ENCODE peak calls at places on chromosomes 4 and X, in nine cellular contexts. Q, V, O, D, F, R, H, T and N are unnamed samples.

GRCh38 chr4:24980064-24980690 is 50.6 kb downstream of the LGI2 start:
- DNase-seq in H (peak), O (peak), F (peak), R (peak), Q (no peak), T (peak), V (peak), D (peak), N (peak)

GRCh38 chrX:43676960-43677582 is 21.0 kb downstream of the MAOA start:
- DNase-seq in O (no peak), F (peak), H (peak), D (no peak), V (no peak), R (no peak), Q (no peak), T (peak), N (no peak)

GRCh38 chr4:57154191-57154590 is 44.0 kb upstream of the IGFBP7 start:
- DNase-seq in T (peak), R (no peak), F (no peak), O (no peak), H (no peak), V (no peak), Q (no peak), D (no peak), N (no peak)

GRCh38 chrX:132219343-132219768 is at the start of gene RAP2C:
- DNase-seq in H (peak), D (peak), Q (peak), R (peak), F (peak), V (peak), O (no peak), T (peak), N (peak)

GRCh38 chr4:76053730-76054129 is 17.9 kb upstream of the CXCL11 start:
- DNase-seq in F (no peak), R (no peak), T (peak), O (no peak), H (no peak), D (no peak), V (no peak), Q (no peak), N (no peak)

GRCh38 chrX:123607270-123607669 is 125.6 kb downstream of the THOC2 start:
- DNase-seq in F (no peak), V (no peak), Q (no peak), T (no peak), O (no peak), D (no peak), H (no peak), R (no peak), N (no peak)

GRCh38 chr4:109916003-109916399 is 3.3 kb downstream of the EGF start:
- DNase-seq in O (no peak), F (no peak), D (no peak), V (no peak), T (no peak), H (no peak), R (no peak), Q (no peak), N (no peak)

GRCh38 chrX:47198026-47198686 is 4.5 kb downstream of the UBA1 start:
- DNase-seq in F (no peak), H (no peak), V (no peak), R (peak), T (peak), O (no peak), Q (no peak), D (no peak), N (no peak)

GRCh38 chr4:71709961-71710360 is 73.9 kb downstream of the GC start:
- DNase-seq in O (no peak), H (peak), V (no peak), T (peak), D (peak), F (no peak), Q (no peak), R (no peak), N (no peak)

GRCh38 chr4:81049861-81050423 is 19.4 kb downstream of the BMP3 start:
- DNase-seq in V (no peak), O (no peak), F (no peak), R (no peak), T (no peak), D (no peak), H (no peak), Q (no peak), N (no peak)

GRCh38 chr4:33837043-33837442 is 2407.3 kb downstream of the ARAP2 start:
- DNase-seq in T (peak), F (no peak), R (no peak), Q (no peak), H (peak), D (peak), O (peak), V (no peak), N (no peak)

GRCh38 chrX:130909469-130910136 is 6.6 kb upstream of the ENOX2 start:
- DNase-seq in Q (no peak), O (no peak), T (no peak), H (no peak), R (no peak), V (no peak), F (no peak), D (no peak), N (no peak)

GRCh38 chrX:119398974-119399771 is at the start of gene SLC25A43:
- DNase-seq in F (peak), T (peak), V (no peak), Q (peak), H (peak), R (peak), O (no peak), D (peak), N (peak)

GRCh38 chr4:95637047-95637600 is 88.4 kb upstream of the UNC5C start:
- DNase-seq in H (peak), T (peak), F (peak), Q (no peak), V (no peak), O (no peak), D (peak), R (no peak), N (no peak)

GRCh38 chr4:79042079-79042674 is 102.9 kb upstream of the PAQR3 start:
- DNase-seq in D (peak), Q (no peak), F (peak), R (no peak), H (peak), V (no peak), O (peak), T (peak), N (no peak)

GRCh38 chr4:93827272-93827947 is 1.1 kb upstream of the ATOH1 start:
- DNase-seq in T (no peak), D (no peak), R (no peak), F (peak), O (no peak), H (no peak), V (no peak), Q (no peak), N (no peak)

GRCh38 chr4:40682298-40683101 is 52.8 kb upstream of the RBM47 start:
- DNase-seq in F (no peak), V (no peak), D (no peak), T (no peak), H (no peak), O (no peak), Q (no peak), R (no peak), N (no peak)

GRCh38 chrX:103878466-103879151 is 46.6 kb upstream of the RAB9B start:
- DNase-seq in T (peak), D (peak), R (no peak), V (no peak), F (no peak), H (peak), Q (no peak), O (peak), N (no peak)

GRCh38 chr4:119300072-119300387 is 21.9 kb downstream of the FABP2 start:
- DNase-seq in V (no peak), F (peak), D (peak), R (peak), H (no peak), O (no peak), Q (peak), T (peak), N (peak)

GRCh38 chrX:129622757-129623301 is 31.9 kb downstream of the APLN start:
- DNase-seq in H (no peak), V (no peak), F (no peak), D (no peak), T (peak), R (no peak), Q (no peak), O (no peak), N (no peak)

GRCh38 chr4:159014896-159015295 is 88.0 kb upstream of the RAPGEF2 start:
- DNase-seq in Q (no peak), T (no peak), F (no peak), V (no peak), D (no peak), R (no peak), H (no peak), O (no peak), N (no peak)

GRCh38 chrX:130531066-130531465 is 129.3 kb downstream of the RBMX2 start:
- DNase-seq in Q (no peak), O (no peak), T (no peak), R (no peak), V (no peak), H (no peak), F (no peak), D (no peak), N (no peak)

GRCh38 chr4:55396305-55397023 is 707 bp downstream of the TMEM165 start:
- DNase-seq in O (no peak), D (peak), T (peak), H (no peak), R (peak), F (peak), Q (peak), V (peak), N (peak)

GRCh38 chr4:11312389-11312788 is 116.3 kb downstream of the HS3ST1 start:
- DNase-seq in O (no peak), H (no peak), V (no peak), R (no peak), T (peak), D (peak), Q (no peak), F (no peak), N (no peak)

GRCh38 chr4:20251796-20252655 is at the start of gene SLIT2:
- DNase-seq in H (peak), O (peak), R (peak), T (peak), V (no peak), F (peak), D (peak), Q (peak), N (peak)

GRCh38 chr4:169115897-169116254 is 105.8 kb upstream of the CBR4 start:
- DNase-seq in F (no peak), H (peak), D (peak), R (no peak), V (no peak), T (peak), Q (no peak), O (peak), N (no peak)

GRCh38 chr4:25402521-25402920 is 25.5 kb downstream of the ANAPC4 start:
- DNase-seq in F (no peak), Q (no peak), T (peak), O (no peak), D (no peak), H (no peak), V (no peak), R (no peak), N (no peak)

GRCh38 chr4:82744284-82744963 is 54.2 kb downstream of the SCD5 start:
- DNase-seq in R (no peak), Q (no peak), T (no peak), D (peak), O (no peak), F (no peak), H (no peak), V (no peak), N (no peak)

GRCh38 chr4:109067509-109068205 is 234.8 kb downstream of the COL25A1 start:
- DNase-seq in H (no peak), D (no peak), O (peak), T (peak), Q (no peak), F (no peak), V (no peak), R (no peak), N (no peak)

GRCh38 chrX:11770320-11770719 is 12.3 kb downstream of the MSL3 start:
- DNase-seq in Q (no peak), R (no peak), D (peak), T (peak), H (peak), F (peak), V (peak), O (no peak), N (peak)

GRCh38 chr4:184400375-184400870 is 73.9 kb downstream of the IRF2 start:
- DNase-seq in H (peak), R (peak), V (no peak), T (peak), F (no peak), D (peak), O (peak), Q (no peak), N (no peak)

GRCh38 chr4:8277356-8278008 is 7.9 kb downstream of the HTRA3 start:
- DNase-seq in H (no peak), R (peak), Q (peak), D (no peak), F (no peak), T (no peak), O (no peak), V (no peak), N (no peak)

GRCh38 chr4:61320154-61320553 is 120.0 kb downstream of the ADGRL3 start:
- DNase-seq in R (no peak), H (no peak), V (no peak), Q (no peak), D (peak), F (no peak), T (no peak), O (no peak), N (no peak)

GRCh38 chr4:120071192-120071795 is 4.6 kb upstream of the MAD2L1 start:
- DNase-seq in O (no peak), R (no peak), D (peak), F (peak), V (peak), H (peak), T (peak), Q (no peak), N (no peak)

GRCh38 chr4:182207806-182208483 is 35.3 kb upstream of the TENM3 start:
- DNase-seq in Q (no peak), O (peak), H (peak), F (no peak), V (no peak), T (peak), D (peak), R (no peak), N (no peak)

GRCh38 chr4:157727163-157727562 is 445.7 kb downstream of the GASK1B start:
- DNase-seq in H (no peak), Q (no peak), R (no peak), V (no peak), F (no peak), O (no peak), T (no peak), D (no peak), N (no peak)
- H3K4me3 ChIP-seq in H (no peak), Q (no peak), R (no peak), V (no peak), F (no peak), O (no peak), T (no peak), D (no peak), N (no peak)

GRCh38 chrX:74249963-74250362 is 54.0 kb upstream of the ZCCHC13 start:
- DNase-seq in T (no peak), D (no peak), H (peak), O (no peak), V (no peak), R (no peak), Q (no peak), F (no peak), N (no peak)
- H3K27ac ChIP-seq in T (peak), D (no peak), H (peak), O (no peak), V (no peak), R (peak), Q (no peak), F (no peak), N (no peak)

GRCh38 chr4:112451831-112452230 is 64.1 kb downstream of the NEUROG2 start:
- DNase-seq in Q (no peak), T (no peak), H (no peak), R (no peak), F (no peak), O (no peak), D (no peak), V (no peak), N (no peak)

GRCh38 chr4:112449708-112450107 is 66.3 kb downstream of the NEUROG2 start:
- DNase-seq in T (no peak), V (no peak), D (no peak), Q (no peak), R (no peak), H (no peak), O (no peak), F (no peak), N (no peak)

GRCh38 chr4:112453321-112453720 is 62.7 kb downstream of the NEUROG2 start:
- DNase-seq in V (no peak), T (no peak), Q (no peak), O (no peak), H (no peak), R (no peak), F (no peak), D (no peak), N (no peak)

GRCh38 chr4:112448211-112448745 is 67.7 kb downstream of the NEUROG2 start:
- DNase-seq in R (no peak), O (no peak), D (peak), F (peak), H (no peak), Q (no peak), V (no peak), T (no peak), N (no peak)
- H3K4me3 ChIP-seq in R (no peak), O (no peak), D (no peak), F (no peak), H (no peak), Q (no peak), V (no peak), T (no peak), N (no peak)

DNA sequence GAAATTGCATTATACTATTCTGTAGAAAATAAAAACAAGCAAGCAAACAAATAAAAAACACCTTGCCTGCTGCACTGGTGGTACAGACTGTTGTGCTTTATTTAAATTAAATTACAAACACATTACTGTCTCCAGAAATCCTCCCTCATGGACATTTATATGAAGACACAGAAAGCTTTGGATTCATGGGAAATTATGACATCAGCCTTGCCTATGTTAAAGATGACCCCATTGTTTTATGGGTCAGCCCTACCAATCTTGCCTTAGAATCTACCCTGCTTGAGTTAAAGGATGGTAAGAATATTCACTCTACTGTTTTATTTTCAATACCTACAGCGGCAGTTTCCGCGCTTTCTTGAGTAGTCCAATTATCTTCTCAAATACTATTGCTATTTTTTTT is 1379.9 kb downstream of the TECRL start:
- DNase-seq in F (no peak), Q (no peak), R (no peak), T (no peak), V (no peak), D (no peak), O (no peak), H (no peak), N (no peak)
- H3K27ac ChIP-seq in F (no peak), Q (no peak), R (no peak), T (no peak), V (no peak), D (no peak), O (no peak), H (no peak), N (no peak)

DNA sequence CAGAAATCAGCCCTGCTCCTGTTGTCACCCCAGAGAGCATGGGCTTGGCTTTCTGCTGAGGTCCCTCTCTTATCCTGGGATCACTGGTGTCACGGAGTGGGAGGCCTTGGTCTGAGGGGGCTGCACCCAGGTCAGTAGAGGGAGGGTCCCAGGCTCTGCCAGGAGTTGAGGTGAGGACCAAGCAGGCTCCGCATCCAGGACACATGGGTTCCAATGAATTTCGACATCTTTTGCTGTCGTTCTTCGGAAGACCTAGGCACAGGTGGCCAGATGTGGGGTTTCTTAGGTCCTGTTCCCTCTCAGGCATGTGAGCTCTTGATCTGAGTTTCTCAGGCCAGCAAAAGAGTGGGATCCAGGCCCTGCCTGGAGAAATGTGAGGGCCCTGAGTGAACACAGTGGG is 10.0 kb downstream of the MAGEA4 start:
- DNase-seq in V (no peak), O (no peak), D (no peak), F (no peak), H (no peak), Q (no peak), T (no peak), R (no peak), N (no peak)
- H3K4me3 ChIP-seq in V (no peak), O (no peak), D (no peak), F (no peak), H (no peak), Q (no peak), T (no peak), R (no peak), N (no peak)

DNA sequence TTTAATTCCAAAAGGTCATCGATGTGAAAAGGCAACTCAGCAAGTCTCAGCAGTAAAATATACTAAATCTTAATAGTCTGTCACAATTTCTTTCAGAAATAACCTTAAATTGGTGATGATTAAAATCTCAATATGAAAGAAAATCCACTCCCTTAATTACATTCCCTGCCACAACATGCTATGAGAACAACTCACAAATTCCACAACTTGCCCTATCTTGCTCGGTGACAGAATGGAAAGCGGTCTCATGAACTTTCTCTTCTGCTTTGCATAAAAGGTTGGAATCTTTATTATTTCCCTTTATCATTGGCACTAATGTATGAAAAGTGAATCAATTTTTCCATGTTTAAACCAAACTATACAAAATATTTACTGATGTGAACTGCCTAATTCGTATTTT is 380.8 kb downstream of the TMA16 start:
- DNase-seq in F (no peak), H (no peak), R (no peak), T (no peak), O (no peak), V (no peak), Q (no peak), D (no peak), N (no peak)
- H3K27ac ChIP-seq in F (no peak), H (no peak), R (no peak), T (no peak), O (no peak), V (no peak), Q (no peak), D (no peak), N (no peak)